ENCODE peak calls at places on chromosome X, in nine cellular contexts. One of them, this sample, is unnamed.

GRCh38 chrX:30414144-30414543 is 105.0 kb upstream of the NR0B1 start:
- DNase-seq in transverse colon: no peak
- DNase-seq in astrocyte of the cerebellum: no peak
- DNase-seq in CD8-positive, alpha-beta memory T cell: no peak
- DNase-seq in NCI-H524: peak
- DNase-seq in T-helper 1 cell: no peak
- DNase-seq in AG04450: no peak
- DNase-seq in stimulated activated CD8-positive, alpha-beta memory T cell treated with anti-CD3 and anti-CD28 coated beads, Interleukin-4, amount 100 ng/mL, for 24 hours: no peak
- DNase-seq in effector memory CD8-positive, alpha-beta T cell: no peak
- DNase-seq in this sample: no peak

GRCh38 chrX:17442898-17443297 is 67.9 kb downstream of the NHS start:
- DNase-seq in NCI-H524: no peak
- DNase-seq in astrocyte of the cerebellum: no peak
- DNase-seq in T-helper 1 cell: no peak
- DNase-seq in effector memory CD8-positive, alpha-beta T cell: no peak
- DNase-seq in stimulated activated CD8-positive, alpha-beta memory T cell treated with anti-CD3 and anti-CD28 coated beads, Interleukin-4, amount 100 ng/mL, for 24 hours: no peak
- DNase-seq in CD8-positive, alpha-beta memory T cell: no peak
- DNase-seq in transverse colon: no peak
- DNase-seq in AG04450: no peak
- DNase-seq in this sample: no peak

GRCh38 chrX:147850875-147851274 is 60.8 kb upstream of the FMR1 start:
- DNase-seq in astrocyte of the cerebellum: no peak
- DNase-seq in effector memory CD8-positive, alpha-beta T cell: no peak
- DNase-seq in T-helper 1 cell: no peak
- DNase-seq in NCI-H524: no peak
- DNase-seq in CD8-positive, alpha-beta memory T cell: no peak
- DNase-seq in transverse colon: no peak
- DNase-seq in AG04450: no peak
- DNase-seq in stimulated activated CD8-positive, alpha-beta memory T cell treated with anti-CD3 and anti-CD28 coated beads, Interleukin-4, amount 100 ng/mL, for 24 hours: no peak
- DNase-seq in this sample: no peak

GRCh38 chrX:64642482-64642881 is 247.2 kb upstream of the MTMR8 start:
- DNase-seq in T-helper 1 cell: no peak
- DNase-seq in stimulated activated CD8-positive, alpha-beta memory T cell treated with anti-CD3 and anti-CD28 coated beads, Interleukin-4, amount 100 ng/mL, for 24 hours: no peak
- DNase-seq in transverse colon: no peak
- DNase-seq in NCI-H524: no peak
- DNase-seq in effector memory CD8-positive, alpha-beta T cell: no peak
- DNase-seq in AG04450: no peak
- DNase-seq in CD8-positive, alpha-beta memory T cell: no peak
- DNase-seq in astrocyte of the cerebellum: no peak
- DNase-seq in this sample: no peak

GRCh38 chrX:152915541-152916241 is 17.8 kb downstream of the ZNF185 start:
- DNase-seq in transverse colon: no peak
- DNase-seq in NCI-H524: peak
- DNase-seq in CD8-positive, alpha-beta memory T cell: no peak
- DNase-seq in astrocyte of the cerebellum: peak
- DNase-seq in stimulated activated CD8-positive, alpha-beta memory T cell treated with anti-CD3 and anti-CD28 coated beads, Interleukin-4, amount 100 ng/mL, for 24 hours: no peak
- DNase-seq in AG04450: no peak
- DNase-seq in effector memory CD8-positive, alpha-beta T cell: no peak
- DNase-seq in T-helper 1 cell: no peak
- DNase-seq in this sample: no peak

GRCh38 chrX:6029014-6029413 is 199.7 kb downstream of the NLGN4X start:
- DNase-seq in stimulated activated CD8-positive, alpha-beta memory T cell treated with anti-CD3 and anti-CD28 coated beads, Interleukin-4, amount 100 ng/mL, for 24 hours: no peak
- DNase-seq in effector memory CD8-positive, alpha-beta T cell: no peak
- DNase-seq in NCI-H524: no peak
- DNase-seq in transverse colon: no peak
- DNase-seq in CD8-positive, alpha-beta memory T cell: no peak
- DNase-seq in astrocyte of the cerebellum: no peak
- DNase-seq in AG04450: no peak
- DNase-seq in T-helper 1 cell: no peak
- DNase-seq in this sample: no peak

GRCh38 chrX:140151316-140151715 is 186.0 kb upstream of the CXorf66 start:
- DNase-seq in AG04450: no peak
- DNase-seq in astrocyte of the cerebellum: no peak
- DNase-seq in T-helper 1 cell: no peak
- DNase-seq in NCI-H524: no peak
- DNase-seq in effector memory CD8-positive, alpha-beta T cell: no peak
- DNase-seq in CD8-positive, alpha-beta memory T cell: no peak
- DNase-seq in stimulated activated CD8-positive, alpha-beta memory T cell treated with anti-CD3 and anti-CD28 coated beads, Interleukin-4, amount 100 ng/mL, for 24 hours: no peak
- DNase-seq in transverse colon: no peak
- DNase-seq in this sample: no peak

GRCh38 chrX:40523852-40524251 is 56.9 kb upstream of the ATP6AP2 start:
- DNase-seq in NCI-H524: no peak
- DNase-seq in astrocyte of the cerebellum: no peak
- DNase-seq in CD8-positive, alpha-beta memory T cell: no peak
- DNase-seq in effector memory CD8-positive, alpha-beta T cell: no peak
- DNase-seq in AG04450: no peak
- DNase-seq in transverse colon: no peak
- DNase-seq in T-helper 1 cell: no peak
- DNase-seq in stimulated activated CD8-positive, alpha-beta memory T cell treated with anti-CD3 and anti-CD28 coated beads, Interleukin-4, amount 100 ng/mL, for 24 hours: no peak
- DNase-seq in this sample: no peak

GRCh38 chrX:71870337-71871098 is 40.1 kb upstream of the NHSL2 start:
- DNase-seq in effector memory CD8-positive, alpha-beta T cell: no peak
- DNase-seq in stimulated activated CD8-positive, alpha-beta memory T cell treated with anti-CD3 and anti-CD28 coated beads, Interleukin-4, amount 100 ng/mL, for 24 hours: no peak
- DNase-seq in NCI-H524: peak
- DNase-seq in transverse colon: no peak
- DNase-seq in AG04450: no peak
- DNase-seq in CD8-positive, alpha-beta memory T cell: no peak
- DNase-seq in astrocyte of the cerebellum: no peak
- DNase-seq in T-helper 1 cell: no peak
- DNase-seq in this sample: no peak

GRCh38 chrX:28639502-28639901 is 52.3 kb downstream of the IL1RAPL1 start:
- DNase-seq in transverse colon: no peak
- DNase-seq in astrocyte of the cerebellum: peak
- DNase-seq in stimulated activated CD8-positive, alpha-beta memory T cell treated with anti-CD3 and anti-CD28 coated beads, Interleukin-4, amount 100 ng/mL, for 24 hours: no peak
- DNase-seq in T-helper 1 cell: no peak
- DNase-seq in CD8-positive, alpha-beta memory T cell: no peak
- DNase-seq in effector memory CD8-positive, alpha-beta T cell: no peak
- DNase-seq in AG04450: no peak
- DNase-seq in NCI-H524: no peak
- DNase-seq in this sample: no peak

GRCh38 chrX:134026732-134027311 is 41.4 kb upstream of the GPC3 start:
- DNase-seq in astrocyte of the cerebellum: peak
- DNase-seq in effector memory CD8-positive, alpha-beta T cell: no peak
- DNase-seq in T-helper 1 cell: peak
- DNase-seq in stimulated activated CD8-positive, alpha-beta memory T cell treated with anti-CD3 and anti-CD28 coated beads, Interleukin-4, amount 100 ng/mL, for 24 hours: no peak
- DNase-seq in transverse colon: peak
- DNase-seq in NCI-H524: peak
- DNase-seq in CD8-positive, alpha-beta memory T cell: no peak
- DNase-seq in AG04450: no peak
- DNase-seq in this sample: peak

GRCh38 chrX:27735914-27736313 is 71.9 kb upstream of the MAGEB10 start:
- DNase-seq in astrocyte of the cerebellum: no peak
- DNase-seq in AG04450: no peak
- DNase-seq in NCI-H524: no peak
- DNase-seq in T-helper 1 cell: no peak
- DNase-seq in CD8-positive, alpha-beta memory T cell: no peak
- DNase-seq in stimulated activated CD8-positive, alpha-beta memory T cell treated with anti-CD3 and anti-CD28 coated beads, Interleukin-4, amount 100 ng/mL, for 24 hours: no peak
- DNase-seq in effector memory CD8-positive, alpha-beta T cell: no peak
- DNase-seq in transverse colon: no peak
- DNase-seq in this sample: no peak

GRCh38 chrX:4876268-4876667 is 1162.8 kb upstream of the PRKX start:
- DNase-seq in CD8-positive, alpha-beta memory T cell: no peak
- DNase-seq in AG04450: no peak
- DNase-seq in T-helper 1 cell: no peak
- DNase-seq in stimulated activated CD8-positive, alpha-beta memory T cell treated with anti-CD3 and anti-CD28 coated beads, Interleukin-4, amount 100 ng/mL, for 24 hours: no peak
- DNase-seq in transverse colon: no peak
- DNase-seq in NCI-H524: no peak
- DNase-seq in astrocyte of the cerebellum: no peak
- DNase-seq in effector memory CD8-positive, alpha-beta T cell: no peak
- DNase-seq in this sample: no peak

This sample was measured in effector CD8-positive, alpha-beta T cell.